ENCODE peak calls at places on chromosome 10, in eight cellular contexts. N is stimulated activated naive CD4-positive, alpha-beta T cell treated with Interleukin-2 at 50 U/mL for 16 hours; Q is activated CD4-positive, alpha-beta T cell treated with anti-CD3 and anti-CD28 coated beads, Interleukin-2, amount 10 ng/mL, durations not matched to agents 7 days and 5 days; I is midbrain; Y is activated naive CD4-positive, alpha-beta T cell treated with anti-CD3 and anti-CD28 coated beads, Interleukin-2, amount 10 ng/mL, durations not matched to agents 7 days and 5 days; A is spleen; R is 8988T; L is HuH-7.5. S is an unnamed sample.

GRCh38 chr10:116073025-116073424 is 200.0 kb downstream of the GFRA1 start:
- DNase-seq in N (no peak), Q (no peak), I (no peak), Y (no peak), A (no peak), R (no peak), L (no peak), S (no peak)

GRCh38 chr10:24981161-24981710 is 28.8 kb upstream of the PRTFDC1 start:
- DNase-seq in N (no peak), Q (no peak), I (no peak), Y (no peak), A (no peak), R (no peak), L (no peak), S (no peak)

GRCh38 chr10:21733710-21734109 is 199.7 kb downstream of the MLLT10 start:
- DNase-seq in N (no peak), Q (no peak), I (no peak), Y (no peak), A (no peak), R (no peak), L (no peak), S (no peak)

GRCh38 chr10:130750441-130750840 is 561.1 kb downstream of the TCERG1L start:
- DNase-seq in N (no peak), Q (no peak), I (no peak), Y (peak; percentile 8), A (peak; percentile 33), R (no peak), L (no peak), S (no peak)

GRCh38 chr10:14547826-14548225 is 217.1 kb upstream of the FRMD4A start:
- DNase-seq in N (no peak), Q (no peak), I (no peak), Y (no peak), A (no peak), R (no peak), L (no peak), S (no peak)

GRCh38 chr10:122348512-122348911 is 26.0 kb upstream of the PLEKHA1 start:
- DNase-seq in N (no peak), Q (no peak), I (no peak), Y (no peak), A (no peak), R (no peak), L (no peak), S (no peak)

GRCh38 chr10:70303731-70304130 is 19.9 kb upstream of the NPFFR1 start:
- DNase-seq in N (no peak), Q (no peak), I (no peak), Y (no peak), A (no peak), R (no peak), L (no peak), S (no peak)

GRCh38 chr10:102347236-102347828 is 48.2 kb upstream of the NFKB2 start:
- DNase-seq in N (no peak), Q (peak; percentile 20), I (no peak), Y (peak; percentile 39), A (no peak), R (peak; percentile 68), L (peak; percentile 32), S (peak; percentile 56)

GRCh38 chr10:75646218-75646915 is 214.9 kb downstream of the LRMDA start:
- DNase-seq in N (no peak), Q (no peak), I (no peak), Y (no peak), A (no peak), R (no peak), L (no peak), S (no peak)

S was measured in mesenchymal stem cell.